ENCODE peak calls at places on chromosomes 11 and 22, in six cellular contexts. One of them, this sample, is unnamed.

GRCh38 chr11:31815743-31816466 is 4.8 kb upstream of the PAX6 start:
- DNase-seq in A549: no peak
- DNase-seq in BE2C: no peak
- DNase-seq in effector memory CD4-positive, alpha-beta T cell: no peak
- DNase-seq in fibroblast of mammary gland: no peak
- DNase-seq in lung: no peak
- DNase-seq in this sample: no peak

GRCh38 chr11:73585834-73586575 is 11.9 kb downstream of the FAM168A start:
- DNase-seq in A549: no peak
- DNase-seq in BE2C: no peak
- DNase-seq in effector memory CD4-positive, alpha-beta T cell: no peak
- DNase-seq in fibroblast of mammary gland: peak
- DNase-seq in lung: no peak
- DNase-seq in this sample: no peak

GRCh38 chr11:111986589-111986988 is 38.6 kb upstream of the DLAT start:
- DNase-seq in A549: no peak
- DNase-seq in BE2C: no peak
- DNase-seq in effector memory CD4-positive, alpha-beta T cell: no peak
- DNase-seq in fibroblast of mammary gland: no peak
- DNase-seq in lung: no peak
- DNase-seq in this sample: no peak

GRCh38 chr11:33063326-33063775 is 24.0 kb downstream of the TCP11L1 start:
- DNase-seq in A549: no peak
- DNase-seq in BE2C: no peak
- DNase-seq in effector memory CD4-positive, alpha-beta T cell: no peak
- DNase-seq in fibroblast of mammary gland: peak
- DNase-seq in lung: no peak
- DNase-seq in this sample: no peak

GRCh38 chr11:91802475-91802874 is 422.1 kb upstream of the FAT3 start:
- DNase-seq in A549: no peak
- DNase-seq in BE2C: no peak
- DNase-seq in effector memory CD4-positive, alpha-beta T cell: no peak
- DNase-seq in fibroblast of mammary gland: no peak
- DNase-seq in lung: no peak
- DNase-seq in this sample: no peak

GRCh38 chr11:126817523-126818450 is 182.8 kb downstream of the KIRREL3 start:
- DNase-seq in A549: no peak
- DNase-seq in BE2C: no peak
- DNase-seq in effector memory CD4-positive, alpha-beta T cell: no peak
- DNase-seq in fibroblast of mammary gland: no peak
- DNase-seq in lung: no peak
- DNase-seq in this sample: no peak

GRCh38 chr11:83827520-83827919 is 541.4 kb upstream of the CCDC90B start:
- DNase-seq in A549: no peak
- DNase-seq in BE2C: no peak
- DNase-seq in effector memory CD4-positive, alpha-beta T cell: no peak
- DNase-seq in fibroblast of mammary gland: peak
- DNase-seq in lung: no peak
- DNase-seq in this sample: no peak

GRCh38 chr11:66600219-66600923 is 7.4 kb downstream of the CCS start:
- DNase-seq in A549: no peak
- DNase-seq in BE2C: no peak
- DNase-seq in effector memory CD4-positive, alpha-beta T cell: no peak
- DNase-seq in fibroblast of mammary gland: peak
- DNase-seq in lung: no peak
- DNase-seq in this sample: no peak

GRCh38 chr11:76443254-76443935 is 1.4 kb upstream of the EMSY start:
- DNase-seq in A549: no peak
- DNase-seq in BE2C: no peak
- DNase-seq in effector memory CD4-positive, alpha-beta T cell: no peak
- DNase-seq in fibroblast of mammary gland: peak
- DNase-seq in lung: no peak
- DNase-seq in this sample: no peak

GRCh38 chr11:46564459-46564858 is 29.4 kb downstream of the AMBRA1 start:
- DNase-seq in A549: no peak
- DNase-seq in BE2C: no peak
- DNase-seq in effector memory CD4-positive, alpha-beta T cell: no peak
- DNase-seq in fibroblast of mammary gland: peak
- DNase-seq in lung: no peak
- DNase-seq in this sample: no peak

GRCh38 chr11:105244157-105244820 is 104.7 kb upstream of the CARD18 start:
- DNase-seq in A549: peak
- DNase-seq in BE2C: no peak
- DNase-seq in effector memory CD4-positive, alpha-beta T cell: no peak
- DNase-seq in fibroblast of mammary gland: peak
- DNase-seq in lung: no peak
- DNase-seq in this sample: peak

GRCh38 chr22:20618488-20618887 is 111.1 kb downstream of the MED15 start:
- DNase-seq in A549: no peak
- DNase-seq in BE2C: no peak
- DNase-seq in effector memory CD4-positive, alpha-beta T cell: no peak
- DNase-seq in fibroblast of mammary gland: no peak
- DNase-seq in lung: no peak
- DNase-seq in this sample: no peak

GRCh38 chr11:4049006-4049405 is 45.6 kb upstream of the RRM1 start:
- DNase-seq in A549: no peak
- DNase-seq in BE2C: no peak
- DNase-seq in effector memory CD4-positive, alpha-beta T cell: no peak
- DNase-seq in fibroblast of mammary gland: no peak
- DNase-seq in lung: no peak
- DNase-seq in this sample: no peak

GRCh38 chr11:12216542-12217422 is 106.4 kb downstream of the MICAL2 start:
- DNase-seq in A549: no peak
- DNase-seq in BE2C: peak
- DNase-seq in effector memory CD4-positive, alpha-beta T cell: no peak
- DNase-seq in fibroblast of mammary gland: no peak
- DNase-seq in lung: no peak
- DNase-seq in this sample: peak

GRCh38 chr11:103494491-103494890 is 385.3 kb downstream of the DYNC2H1 start:
- DNase-seq in A549: no peak
- DNase-seq in BE2C: no peak
- DNase-seq in effector memory CD4-positive, alpha-beta T cell: no peak
- DNase-seq in fibroblast of mammary gland: peak
- DNase-seq in lung: no peak
- DNase-seq in this sample: peak

GRCh38 chr11:86160546-86161149 is 83.9 kb upstream of the EED start:
- DNase-seq in A549: peak
- DNase-seq in BE2C: no peak
- DNase-seq in effector memory CD4-positive, alpha-beta T cell: no peak
- DNase-seq in fibroblast of mammary gland: no peak
- DNase-seq in lung: no peak
- DNase-seq in this sample: no peak

GRCh38 chr11:23540101-23540561 is 679.9 kb upstream of the CCDC179 start:
- DNase-seq in A549: peak
- DNase-seq in BE2C: no peak
- DNase-seq in effector memory CD4-positive, alpha-beta T cell: no peak
- DNase-seq in fibroblast of mammary gland: peak
- DNase-seq in lung: no peak
- DNase-seq in this sample: peak

GRCh38 chr11:19767691-19768151 is 55.1 kb downstream of the NAV2 start:
- DNase-seq in A549: no peak
- DNase-seq in BE2C: peak
- DNase-seq in effector memory CD4-positive, alpha-beta T cell: no peak
- DNase-seq in fibroblast of mammary gland: no peak
- DNase-seq in lung: no peak
- DNase-seq in this sample: no peak

GRCh38 chr11:131372243-131372930 is 2.0 kb downstream of the NTM start:
- DNase-seq in A549: no peak
- DNase-seq in BE2C: no peak
- DNase-seq in effector memory CD4-positive, alpha-beta T cell: no peak
- DNase-seq in fibroblast of mammary gland: no peak
- DNase-seq in lung: no peak
- DNase-seq in this sample: peak

GRCh38 chr11:131371791-131372104 is 1.3 kb downstream of the NTM start:
- DNase-seq in A549: no peak
- DNase-seq in BE2C: no peak
- DNase-seq in effector memory CD4-positive, alpha-beta T cell: no peak
- DNase-seq in fibroblast of mammary gland: no peak
- DNase-seq in lung: no peak
- DNase-seq in this sample: no peak

GRCh38 chr11:131373326-131373725 is 2.9 kb downstream of the NTM start:
- DNase-seq in A549: no peak
- DNase-seq in BE2C: no peak
- DNase-seq in effector memory CD4-positive, alpha-beta T cell: no peak
- DNase-seq in fibroblast of mammary gland: no peak
- DNase-seq in lung: no peak
- DNase-seq in this sample: no peak

GRCh38 chr11:131370090-131370751 is at the start of gene NTM:
- DNase-seq in A549: no peak
- DNase-seq in BE2C: no peak
- DNase-seq in effector memory CD4-positive, alpha-beta T cell: no peak
- DNase-seq in fibroblast of mammary gland: peak
- DNase-seq in lung: peak
- DNase-seq in this sample: no peak

DNA sequence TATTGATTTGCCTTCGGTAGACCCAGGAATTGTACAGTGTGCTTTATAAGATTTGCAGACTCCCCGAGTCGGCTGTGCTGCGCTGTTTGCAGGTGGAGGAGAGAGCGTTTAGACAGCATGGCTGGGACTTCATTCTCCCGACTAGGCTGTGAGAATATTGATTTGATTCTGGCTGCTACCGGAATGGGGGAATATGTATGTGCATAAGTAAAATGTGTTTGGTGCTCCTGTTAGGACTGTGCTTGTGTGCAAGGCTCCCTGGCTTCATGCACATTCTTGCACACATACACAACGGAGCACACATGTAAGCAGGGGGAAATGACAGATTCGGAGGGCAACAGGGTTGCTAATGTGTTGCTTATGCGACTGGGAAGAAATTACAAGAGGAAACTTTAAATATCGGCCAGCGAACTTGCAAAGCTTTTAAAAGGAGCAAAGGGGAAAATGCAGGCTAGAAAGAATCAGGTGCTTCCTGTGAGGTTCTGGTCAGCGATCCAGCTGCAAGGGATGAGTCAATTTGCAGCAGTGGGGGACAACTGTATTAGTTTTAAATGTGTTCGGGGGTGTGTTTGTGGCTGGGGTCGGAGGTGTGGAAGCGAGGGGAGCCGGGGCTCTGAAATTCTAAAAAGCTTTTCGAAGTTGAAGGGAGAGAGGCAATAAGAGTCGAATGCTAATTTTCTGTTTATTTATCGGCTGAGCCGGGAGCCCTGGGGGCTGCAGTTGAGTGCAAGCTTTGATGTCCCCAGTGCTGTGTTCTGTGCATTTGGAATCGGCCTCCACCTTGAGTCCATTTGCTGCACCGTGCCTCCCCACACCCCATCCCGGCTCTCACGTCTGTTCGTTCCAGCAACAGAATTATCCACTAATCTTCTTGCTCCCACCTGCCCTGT is 731 bp downstream of the NTM start:
- DNase-seq in A549: no peak
- DNase-seq in BE2C: no peak
- DNase-seq in effector memory CD4-positive, alpha-beta T cell: no peak
- DNase-seq in fibroblast of mammary gland: no peak
- DNase-seq in lung: no peak
- DNase-seq in this sample: no peak
- H3K4me3 ChIP-seq in A549: no peak
- H3K4me3 ChIP-seq in BE2C: no peak
- H3K4me3 ChIP-seq in effector memory CD4-positive, alpha-beta T cell: no peak
- H3K4me3 ChIP-seq in fibroblast of mammary gland: no peak
- H3K4me3 ChIP-seq in lung: no peak
- H3K4me3 ChIP-seq in this sample: no peak

GRCh38 chr22:35349704-35350538 is 31.0 kb upstream of the HMOX1 start:
- DNase-seq in A549: no peak
- DNase-seq in BE2C: peak
- DNase-seq in effector memory CD4-positive, alpha-beta T cell: no peak
- DNase-seq in fibroblast of mammary gland: no peak
- DNase-seq in lung: no peak
- DNase-seq in this sample: peak
- H3K4me3 ChIP-seq in A549: no peak
- H3K4me3 ChIP-seq in BE2C: no peak
- H3K4me3 ChIP-seq in effector memory CD4-positive, alpha-beta T cell: no peak
- H3K4me3 ChIP-seq in fibroblast of mammary gland: no peak
- H3K4me3 ChIP-seq in lung: no peak
- H3K4me3 ChIP-seq in this sample: peak

GRCh38 chr11:64996327-64996709 is 453 bp downstream of the BATF2 start:
- DNase-seq in A549: no peak
- DNase-seq in BE2C: no peak
- DNase-seq in effector memory CD4-positive, alpha-beta T cell: no peak
- DNase-seq in fibroblast of mammary gland: no peak
- DNase-seq in lung: no peak
- DNase-seq in this sample: no peak
- H3K4me3 ChIP-seq in A549: no peak
- H3K4me3 ChIP-seq in BE2C: no peak
- H3K4me3 ChIP-seq in effector memory CD4-positive, alpha-beta T cell: no peak
- H3K4me3 ChIP-seq in fibroblast of mammary gland: no peak
- H3K4me3 ChIP-seq in lung: peak
- H3K4me3 ChIP-seq in this sample: peak

GRCh38 chr11:60922906-60923305 is 1.4 kb upstream of the TMEM132A start:
- DNase-seq in A549: no peak
- DNase-seq in BE2C: no peak
- DNase-seq in effector memory CD4-positive, alpha-beta T cell: no peak
- DNase-seq in fibroblast of mammary gland: no peak
- DNase-seq in lung: no peak
- DNase-seq in this sample: no peak

GRCh38 chr11:60923326-60923725 is 934 bp upstream of the TMEM132A start:
- DNase-seq in A549: no peak
- DNase-seq in BE2C: no peak
- DNase-seq in effector memory CD4-positive, alpha-beta T cell: no peak
- DNase-seq in fibroblast of mammary gland: no peak
- DNase-seq in lung: no peak
- DNase-seq in this sample: no peak

GRCh38 chr11:60923800-60924109 is 505 bp upstream of the TMEM132A start:
- DNase-seq in A549: no peak
- DNase-seq in BE2C: no peak
- DNase-seq in effector memory CD4-positive, alpha-beta T cell: no peak
- DNase-seq in fibroblast of mammary gland: no peak
- DNase-seq in lung: no peak
- DNase-seq in this sample: no peak

GRCh38 chr11:60924906-60925684 is 835 bp downstream of the TMEM132A start:
- DNase-seq in A549: no peak
- DNase-seq in BE2C: no peak
- DNase-seq in effector memory CD4-positive, alpha-beta T cell: no peak
- DNase-seq in fibroblast of mammary gland: no peak
- DNase-seq in lung: no peak
- DNase-seq in this sample: no peak

DNA sequence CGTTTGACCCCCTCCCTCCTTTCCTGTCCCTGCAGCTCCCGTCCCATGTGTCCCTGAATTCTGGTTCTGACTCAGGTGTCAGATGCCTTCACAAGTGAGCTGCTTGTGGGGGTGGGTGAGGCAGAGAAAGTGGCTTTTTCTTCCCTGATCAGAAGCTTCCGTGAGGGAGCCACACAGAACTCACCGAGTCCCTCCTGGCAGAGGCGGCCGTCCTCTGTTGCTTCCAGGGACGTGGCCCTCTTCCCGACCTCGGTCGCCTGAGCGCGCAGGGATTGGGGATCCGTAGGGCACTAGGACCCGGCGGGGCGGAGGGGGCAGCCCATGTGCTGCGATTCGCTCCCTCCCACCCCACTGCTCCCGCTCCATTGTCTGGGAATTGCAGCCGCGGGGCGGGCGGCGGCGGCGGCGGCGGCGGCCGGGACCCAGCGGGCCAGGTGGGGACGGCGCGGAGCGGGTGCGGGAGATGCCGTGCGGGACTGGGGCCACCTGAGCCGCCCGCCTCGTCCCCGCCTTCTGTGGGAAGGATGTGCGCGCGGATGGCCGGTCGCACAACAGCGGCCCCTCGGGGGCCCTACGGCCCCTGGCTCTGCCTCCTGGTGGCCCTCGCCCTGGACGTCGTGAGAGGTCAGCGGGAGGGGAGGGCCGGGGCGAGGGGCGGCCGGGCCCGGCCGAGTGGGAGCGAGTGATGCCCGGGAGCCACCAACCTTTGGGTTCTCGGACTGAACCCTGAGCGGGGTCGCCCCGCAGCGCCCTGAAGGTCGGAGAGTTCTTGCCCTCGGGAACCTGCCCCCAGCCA is at the start of gene TMEM132A:
- DNase-seq in A549: peak
- DNase-seq in BE2C: peak
- DNase-seq in effector memory CD4-positive, alpha-beta T cell: no peak
- DNase-seq in fibroblast of mammary gland: peak
- DNase-seq in lung: peak
- DNase-seq in this sample: peak
- H3K4me3 ChIP-seq in A549: peak
- H3K4me3 ChIP-seq in BE2C: peak
- H3K4me3 ChIP-seq in effector memory CD4-positive, alpha-beta T cell: peak
- H3K4me3 ChIP-seq in fibroblast of mammary gland: peak
- H3K4me3 ChIP-seq in lung: peak
- H3K4me3 ChIP-seq in this sample: peak

This sample was measured in SJCRH30.